ENCODE peak calls at places on chromosomes 2 and 18, in six cellular contexts. F is stimulated activated CD4-positive, alpha-beta T cell treated with anti-CD3 and anti-CD28 coated beads, Interleukin-2, amount 100 ng/mL, for 48 hours; S is OCI-LY7; N is activated naive CD8-positive, alpha-beta T cell treated with anti-CD3 and anti-CD28 coated beads, Interleukin-2, amount 50 U/mL, for 24 hours; E is hippocampal formation; L is neural crest cell. M is an unnamed sample.

GRCh38 chr2:240255811-240256703 is 115.6 kb upstream of the OTOS start:
- DNase-seq in F (no peak), S (no peak), N (no peak), E (no peak), L (no peak), M (no peak)

GRCh38 chr2:64426191-64426952 is 27.6 kb upstream of the LGALSL start:
- DNase-seq in F (no peak), S (no peak), N (no peak), E (no peak), L (no peak), M (no peak)

GRCh38 chr2:139746901-139747300 is 966.7 kb upstream of the NXPH2 start:
- DNase-seq in F (no peak), S (no peak), N (no peak), E (no peak), L (no peak), M (no peak)

GRCh38 chr2:52181080-52181479 is 1149.1 kb upstream of the NRXN1 start:
- DNase-seq in F (no peak), S (peak), N (no peak), E (no peak), L (no peak), M (no peak)

GRCh38 chr18:73597832-73598615 is 549.6 kb downstream of the FBXO15 start:
- DNase-seq in F (no peak), S (no peak), N (no peak), E (no peak), L (no peak), M (no peak)

GRCh38 chr18:35387367-35387685 is 10.2 kb upstream of the ZNF396 start:
- DNase-seq in F (no peak), S (no peak), N (no peak), E (no peak), L (no peak), M (no peak)

GRCh38 chr2:28326469-28326805 is 66.2 kb upstream of the FOSL2 start:
- DNase-seq in F (no peak), S (no peak), N (no peak), E (no peak), L (no peak), M (no peak)

GRCh38 chr18:67232406-67232805 is 284.1 kb downstream of the DSEL start:
- DNase-seq in F (no peak), S (no peak), N (no peak), E (no peak), L (no peak), M (no peak)

GRCh38 chr18:72543362-72544055 is 633 bp downstream of the CBLN2 start:
- DNase-seq in F (no peak), S (no peak), N (no peak), E (no peak), L (no peak), M (peak)

GRCh38 chr2:8669157-8669852 is 12.6 kb upstream of the ID2 start:
- DNase-seq in F (no peak), S (no peak), N (no peak), E (peak), L (no peak), M (no peak)

GRCh38 chr2:221444106-221444505 is 128.0 kb downstream of the EPHA4 start:
- DNase-seq in F (no peak), S (no peak), N (no peak), E (no peak), L (no peak), M (no peak)

GRCh38 chr2:239459581-239459980 is 58.8 kb upstream of the HDAC4 start:
- DNase-seq in F (no peak), S (no peak), N (no peak), E (no peak), L (no peak), M (no peak)

GRCh38 chr18:9526458-9526857 is 51.1 kb downstream of the RALBP1 start:
- DNase-seq in F (no peak), S (no peak), N (no peak), E (no peak), L (no peak), M (no peak)

GRCh38 chr2:113755690-113756063 is 765 bp downstream of the SLC35F5 start:
- DNase-seq in F (no peak), S (peak), N (no peak), E (no peak), L (no peak), M (peak)

GRCh38 chr2:54079331-54079730 is 36.1 kb upstream of the ACYP2 start:
- DNase-seq in F (no peak), S (no peak), N (no peak), E (peak), L (no peak), M (no peak)

GRCh38 chr2:73981081-73981968 is 3.4 kb upstream of the TET3 start:
- DNase-seq in F (peak), S (peak), N (peak), E (no peak), L (peak), M (peak)

GRCh38 chr2:43399515-43400245 is 173.3 kb upstream of the ZFP36L2 start:
- DNase-seq in F (no peak), S (no peak), N (no peak), E (no peak), L (no peak), M (peak)

GRCh38 chr18:68262697-68263293 is 452.1 kb downstream of the TMX3 start:
- DNase-seq in F (no peak), S (no peak), N (no peak), E (no peak), L (no peak), M (no peak)

GRCh38 chr2:179311071-179311470 is 46.4 kb upstream of the SESTD1 start:
- DNase-seq in F (no peak), S (no peak), N (no peak), E (no peak), L (no peak), M (no peak)

GRCh38 chr2:11129598-11130449 is 25.4 kb upstream of the SLC66A3 start:
- DNase-seq in F (peak), S (peak), N (peak), E (peak), L (peak), M (no peak)

GRCh38 chr2:241902357-241902991 is 32.9 kb downstream of the RTP5 start:
- DNase-seq in F (no peak), S (no peak), N (no peak), E (no peak), L (no peak), M (no peak)

GRCh38 chr2:216210711-216211131 is 101.6 kb downstream of the XRCC5 start:
- DNase-seq in F (no peak), S (no peak), N (no peak), E (no peak), L (no peak), M (no peak)

GRCh38 chr2:109381327-109381820 is 232.4 kb downstream of the SEPTIN10 start:
- DNase-seq in F (no peak), S (no peak), N (no peak), E (no peak), L (no peak), M (no peak)

GRCh38 chr2:28713582-28714292 is 37.9 kb upstream of the PPP1CB start:
- DNase-seq in F (peak), S (no peak), N (no peak), E (no peak), L (no peak), M (no peak)

GRCh38 chr18:44917184-44917864 is 236.6 kb downstream of the SETBP1 start:
- DNase-seq in F (no peak), S (no peak), N (no peak), E (no peak), L (no peak), M (no peak)

GRCh38 chr2:134677866-134678774 is 40.7 kb downstream of the TMEM163 start:
- DNase-seq in F (no peak), S (no peak), N (no peak), E (no peak), L (no peak), M (peak)

GRCh38 chr2:219571311-219572236 is at the start of gene OBSL1:
- DNase-seq in F (peak), S (no peak), N (peak), E (peak), L (peak), M (peak)

GRCh38 chr2:102708847-102709559 is 52.8 kb upstream of the TMEM182 start:
- DNase-seq in F (no peak), S (no peak), N (no peak), E (no peak), L (no peak), M (no peak)

GRCh38 chr18:59035591-59035990 is 104.1 kb upstream of the SEC11C start:
- DNase-seq in F (no peak), S (no peak), N (no peak), E (no peak), L (no peak), M (no peak)

GRCh38 chr2:172234716-172235661 is 132.3 kb upstream of the DLX2 start:
- DNase-seq in F (no peak), S (no peak), N (no peak), E (no peak), L (peak), M (peak)

GRCh38 chr2:70103531-70104061 is 16.3 kb downstream of the PCBP1 start:
- DNase-seq in F (no peak), S (peak), N (no peak), E (no peak), L (no peak), M (no peak)

GRCh38 chr18:78782951-78783563 is 196.6 kb upstream of the SALL3 start:
- DNase-seq in F (no peak), S (no peak), N (no peak), E (no peak), L (no peak), M (no peak)

GRCh38 chr2:174067815-174068214 is 102.6 kb upstream of the SP3 start:
- DNase-seq in F (no peak), S (no peak), N (no peak), E (no peak), L (no peak), M (no peak)

GRCh38 chr18:8423051-8423558 is 186.1 kb upstream of the RAB12 start:
- DNase-seq in F (no peak), S (no peak), N (no peak), E (no peak), L (no peak), M (no peak)

GRCh38 chr18:64409511-64409910 is 260.6 kb upstream of the LINC00305 start:
- DNase-seq in F (no peak), S (peak), N (no peak), E (no peak), L (no peak), M (peak)

M was measured in NCI-H1092 treated with DMSO at 0.1 percent for 48 hours.